ENCODE peak calls at places on chromosomes 1 and 21, in six cellular contexts. One of them, this sample, is unnamed.
A peak's percentile ranks its signal among the peaks of the same experiment; 100 is the strongest.

GRCh38 chr1:186424539-186424938 is 36.4 kb downstream of the PDC start:
- DNase-seq in K562: no peak
- DNase-seq in GM12878: no peak
- DNase-seq in H1: no peak
- DNase-seq in GM12892: no peak
- DNase-seq in HepG2: no peak
- DNase-seq in this sample: no peak

GRCh38 chr1:17688217-17688810 is 66.8 kb upstream of the ACTL8 start:
- DNase-seq in H1: no peak
- DNase-seq in GM12878: no peak
- DNase-seq in GM12892: no peak
- DNase-seq in HepG2: no peak
- DNase-seq in K562: no peak
- DNase-seq in this sample: no peak

GRCh38 chr1:33424610-33425009 is 6.3 kb downstream of the PHC2 start:
- DNase-seq in K562: no peak
- DNase-seq in GM12878: no peak
- DNase-seq in H1: no peak
- DNase-seq in HepG2: no peak
- DNase-seq in GM12892: no peak
- DNase-seq in this sample: no peak

GRCh38 chr1:97668945-97669344 is 251.9 kb downstream of the DPYD start:
- DNase-seq in GM12892: no peak
- DNase-seq in H1: no peak
- DNase-seq in K562: no peak
- DNase-seq in HepG2: no peak
- DNase-seq in GM12878: no peak
- DNase-seq in this sample: no peak

GRCh38 chr1:1177452-1178206 is 3.9 kb downstream of the TTLL10 start:
- DNase-seq in H1: no peak
- DNase-seq in K562: no peak
- DNase-seq in GM12892: no peak
- DNase-seq in GM12878: no peak
- DNase-seq in HepG2: no peak
- DNase-seq in this sample: no peak

GRCh38 chr1:25484096-25484495 is 53.4 kb downstream of the MACO1 start:
- DNase-seq in HepG2: no peak
- DNase-seq in H1: no peak
- DNase-seq in GM12878: no peak
- DNase-seq in K562: no peak
- DNase-seq in GM12892: no peak
- DNase-seq in this sample: no peak

GRCh38 chr1:88923224-88923623 is 31.9 kb upstream of the GTF2B start:
- DNase-seq in K562: no peak
- DNase-seq in GM12878: no peak
- DNase-seq in H1: no peak
- DNase-seq in GM12892: no peak
- DNase-seq in HepG2: peak; percentile 57
- DNase-seq in this sample: no peak

GRCh38 chr1:234613128-234613875 is 3.3 kb upstream of the IRF2BP2 start:
- DNase-seq in GM12878: no peak
- DNase-seq in HepG2: peak; percentile 55
- DNase-seq in H1: no peak
- DNase-seq in GM12892: no peak
- DNase-seq in K562: no peak
- DNase-seq in this sample: no peak

GRCh38 chr1:220221670-220222069 is 50.6 kb downstream of the RAB3GAP2 start:
- DNase-seq in GM12878: no peak
- DNase-seq in H1: no peak
- DNase-seq in HepG2: no peak
- DNase-seq in K562: no peak
- DNase-seq in GM12892: no peak
- DNase-seq in this sample: no peak

GRCh38 chr1:32241011-32241763 is 5.8 kb upstream of the FAM167B start:
- DNase-seq in K562: peak; percentile 67
- DNase-seq in GM12878: no peak
- DNase-seq in GM12892: peak; percentile 60
- DNase-seq in HepG2: no peak
- DNase-seq in H1: no peak
- DNase-seq in this sample: peak; percentile 57

GRCh38 chr1:2355408-2356261 is 35.7 kb downstream of the MORN1 start:
- DNase-seq in GM12892: no peak
- DNase-seq in H1: no peak
- DNase-seq in K562: no peak
- DNase-seq in GM12878: no peak
- DNase-seq in HepG2: no peak
- DNase-seq in this sample: no peak

GRCh38 chr1:12031039-12031980 is 12.0 kb downstream of the MIIP start:
- DNase-seq in GM12892: peak; percentile 68
- DNase-seq in H1: no peak
- DNase-seq in K562: peak; percentile 82
- DNase-seq in GM12878: no peak
- DNase-seq in HepG2: no peak
- DNase-seq in this sample: peak; percentile 68

GRCh38 chr21:35922618-35923017 is 137.7 kb downstream of the SETD4 start:
- DNase-seq in K562: no peak
- DNase-seq in H1: no peak
- DNase-seq in GM12878: no peak
- DNase-seq in GM12892: no peak
- DNase-seq in HepG2: no peak
- DNase-seq in this sample: no peak

GRCh38 chr1:224205438-224205840 is 22.4 kb downstream of the DEGS1 start:
- DNase-seq in GM12878: peak; percentile 47
- DNase-seq in K562: peak; percentile 65
- DNase-seq in HepG2: peak; percentile 7
- DNase-seq in H1: no peak
- DNase-seq in GM12892: no peak
- DNase-seq in this sample: no peak

GRCh38 chr21:42663860-42664535 is 10.6 kb downstream of the PDE9A start:
- DNase-seq in GM12892: no peak
- DNase-seq in H1: no peak
- DNase-seq in K562: no peak
- DNase-seq in GM12878: no peak
- DNase-seq in HepG2: no peak
- DNase-seq in this sample: no peak

GRCh38 chr1:163176797-163177196 is 25.9 kb downstream of the RGS5 start:
- DNase-seq in GM12892: no peak
- DNase-seq in K562: no peak
- DNase-seq in HepG2: no peak
- DNase-seq in GM12878: no peak
- DNase-seq in H1: no peak
- DNase-seq in this sample: no peak

GRCh38 chr1:216456682-216457081 is 33.4 kb upstream of the USH2A start:
- DNase-seq in H1: no peak
- DNase-seq in K562: no peak
- DNase-seq in HepG2: no peak
- DNase-seq in GM12878: no peak
- DNase-seq in GM12892: no peak
- DNase-seq in this sample: no peak

GRCh38 chr1:111953797-111954196 is 35.7 kb downstream of the KCND3 start:
- DNase-seq in H1: no peak
- DNase-seq in GM12878: no peak
- DNase-seq in K562: no peak
- DNase-seq in HepG2: no peak
- DNase-seq in GM12892: no peak
- DNase-seq in this sample: no peak

GRCh38 chr1:24986372-24986979 is 56.4 kb upstream of the RUNX3 start:
- DNase-seq in K562: no peak
- DNase-seq in HepG2: no peak
- DNase-seq in GM12878: no peak
- DNase-seq in H1: no peak
- DNase-seq in GM12892: no peak
- DNase-seq in this sample: no peak

GRCh38 chr1:55669308-55669707 is 454.1 kb upstream of the USP24 start:
- DNase-seq in K562: no peak
- DNase-seq in HepG2: no peak
- DNase-seq in H1: no peak
- DNase-seq in GM12892: no peak
- DNase-seq in GM12878: no peak
- DNase-seq in this sample: no peak

GRCh38 chr1:67880056-67880601 is 46.9 kb upstream of the GNG12 start:
- DNase-seq in GM12892: no peak
- DNase-seq in H1: no peak
- DNase-seq in GM12878: no peak
- DNase-seq in HepG2: no peak
- DNase-seq in K562: no peak
- DNase-seq in this sample: no peak

GRCh38 chr1:212928323-212929281 is 21.7 kb upstream of the VASH2 start:
- DNase-seq in GM12878: peak; percentile 65
- DNase-seq in H1: no peak
- DNase-seq in HepG2: no peak
- DNase-seq in GM12892: no peak
- DNase-seq in K562: no peak
- DNase-seq in this sample: no peak

GRCh38 chr1:1358433-1359201 is at the start of gene MXRA8:
- DNase-seq in GM12878: no peak
- DNase-seq in GM12892: no peak
- DNase-seq in K562: peak; percentile 93
- DNase-seq in H1: no peak
- DNase-seq in HepG2: peak; percentile 79
- DNase-seq in this sample: no peak

GRCh38 chr1:229287257-229287656 is 16.3 kb downstream of the RAB4A start:
- DNase-seq in HepG2: no peak
- DNase-seq in GM12878: no peak
- DNase-seq in H1: no peak
- DNase-seq in GM12892: no peak
- DNase-seq in K562: no peak
- DNase-seq in this sample: no peak

GRCh38 chr1:156025873-156026272 is 5.1 kb upstream of the SSR2 start:
- DNase-seq in GM12892: peak; percentile 46
- DNase-seq in HepG2: peak; percentile 62
- DNase-seq in H1: peak; percentile 47
- DNase-seq in K562: peak; percentile 73
- DNase-seq in GM12878: no peak
- DNase-seq in this sample: peak; percentile 30

GRCh38 chr1:78464449-78464891 is 26.3 kb upstream of the PTGFR start:
- DNase-seq in GM12878: no peak
- DNase-seq in K562: no peak
- DNase-seq in H1: no peak
- DNase-seq in HepG2: no peak
- DNase-seq in GM12892: no peak
- DNase-seq in this sample: no peak

GRCh38 chr21:42724226-42724920 is 71.0 kb downstream of the PDE9A start:
- DNase-seq in GM12892: no peak
- DNase-seq in K562: no peak
- DNase-seq in H1: no peak
- DNase-seq in GM12878: no peak
- DNase-seq in HepG2: peak; percentile 91
- DNase-seq in this sample: no peak

GRCh38 chr1:184199036-184199796 is 147.7 kb downstream of the TSEN15 start:
- DNase-seq in H1: no peak
- DNase-seq in HepG2: no peak
- DNase-seq in GM12892: no peak
- DNase-seq in GM12878: no peak
- DNase-seq in K562: no peak
- DNase-seq in this sample: no peak

GRCh38 chr1:246488674-246489073 is 18.4 kb downstream of the SMYD3 start:
- DNase-seq in H1: no peak
- DNase-seq in HepG2: no peak
- DNase-seq in GM12878: no peak
- DNase-seq in GM12892: no peak
- DNase-seq in K562: no peak
- DNase-seq in this sample: no peak

GRCh38 chr1:2024887-2025286 is 5.7 kb downstream of the GABRD start:
- DNase-seq in GM12892: no peak
- DNase-seq in K562: no peak
- DNase-seq in HepG2: no peak
- DNase-seq in GM12878: no peak
- DNase-seq in H1: no peak
- DNase-seq in this sample: no peak

GRCh38 chr1:160451119-160451858 is 50.9 kb downstream of the VANGL2 start:
- DNase-seq in GM12892: no peak
- DNase-seq in GM12878: peak; percentile 44
- DNase-seq in K562: no peak
- DNase-seq in HepG2: no peak
- DNase-seq in H1: no peak
- DNase-seq in this sample: no peak

GRCh38 chr1:174976436-174977107 is 23.2 kb upstream of the CACYBP start:
- DNase-seq in GM12892: no peak
- DNase-seq in H1: no peak
- DNase-seq in K562: peak; percentile 62
- DNase-seq in GM12878: no peak
- DNase-seq in HepG2: no peak
- DNase-seq in this sample: no peak
- TF ChIP-seq TAF1 in GM12892: no peak
- TF ChIP-seq TAF1 in H1: no peak
- TF ChIP-seq TAF1 in K562: no peak
- TF ChIP-seq TAF1 in GM12878: no peak
- TF ChIP-seq TAF1 in HepG2: no peak
- TF ChIP-seq TAF1 in this sample: no peak

GRCh38 chr1:167548059-167548932 is 5.3 kb downstream of the CREG1 start:
- DNase-seq in HepG2: no peak
- DNase-seq in K562: peak; percentile 76
- DNase-seq in GM12892: no peak
- DNase-seq in H1: no peak
- DNase-seq in GM12878: no peak
- DNase-seq in this sample: no peak

GRCh38 chr1:167546935-167547334 is 6.6 kb downstream of the CREG1 start:
- DNase-seq in H1: no peak
- DNase-seq in HepG2: no peak
- DNase-seq in GM12892: no peak
- DNase-seq in GM12878: no peak
- DNase-seq in K562: no peak
- DNase-seq in this sample: no peak

GRCh38 chr1:167553136-167554027 is at the start of gene CREG1:
- DNase-seq in HepG2: peak; percentile 88
- DNase-seq in GM12892: peak; percentile 94
- DNase-seq in K562: peak; percentile 98
- DNase-seq in GM12878: no peak
- DNase-seq in H1: peak; percentile 78
- DNase-seq in this sample: peak; percentile 91

GRCh38 chr1:167554028-167554779 is 642 bp upstream of the CREG1 start:
- DNase-seq in K562: peak; percentile 27
- DNase-seq in GM12878: no peak
- DNase-seq in HepG2: no peak
- DNase-seq in H1: no peak
- DNase-seq in GM12892: no peak
- DNase-seq in this sample: no peak

GRCh38 chr1:167551359-167551758 is 2.2 kb downstream of the CREG1 start:
- DNase-seq in GM12892: no peak
- DNase-seq in HepG2: no peak
- DNase-seq in K562: peak; percentile 51
- DNase-seq in H1: no peak
- DNase-seq in GM12878: no peak
- DNase-seq in this sample: no peak
- TF ChIP-seq POLR2A in GM12892: no peak
- TF ChIP-seq POLR2A in HepG2: no peak
- TF ChIP-seq POLR2A in K562: peak; percentile 59
- TF ChIP-seq POLR2A in H1: no peak
- TF ChIP-seq POLR2A in GM12878: no peak
- TF ChIP-seq POLR2A in this sample: no peak

GRCh38 chr1:214551436-214552173 is at the start of gene PTPN14:
- DNase-seq in H1: peak; percentile 88
- DNase-seq in K562: no peak
- DNase-seq in GM12892: peak; percentile 37
- DNase-seq in HepG2: peak; percentile 82
- DNase-seq in GM12878: no peak
- DNase-seq in this sample: peak; percentile 52
- TF ChIP-seq POLR2AphosphoS5 in H1: peak; percentile 31
- TF ChIP-seq POLR2AphosphoS5 in K562: no peak
- TF ChIP-seq POLR2AphosphoS5 in GM12892: no peak
- TF ChIP-seq POLR2AphosphoS5 in HepG2: no peak
- TF ChIP-seq POLR2AphosphoS5 in GM12878: no peak
- TF ChIP-seq POLR2AphosphoS5 in this sample: no peak

GRCh38 chr1:63746129-63746864 is 27.5 kb upstream of the ROR1 start:
- DNase-seq in K562: no peak
- DNase-seq in GM12878: no peak
- DNase-seq in HepG2: no peak
- DNase-seq in H1: no peak
- DNase-seq in GM12892: no peak
- DNase-seq in this sample: no peak
- TF ChIP-seq TAF1 in K562: no peak
- TF ChIP-seq TAF1 in GM12878: no peak
- TF ChIP-seq TAF1 in HepG2: no peak
- TF ChIP-seq TAF1 in H1: no peak
- TF ChIP-seq TAF1 in GM12892: no peak
- TF ChIP-seq TAF1 in this sample: no peak

This sample was measured in GM12891.